ENCODE peak calls at places on chromosomes 11 and 22, in nine cellular contexts. O is GM20000; W is choroid plexus epithelial cell; T is stimulated activated CD4-positive, alpha-beta T cell treated with anti-CD3 and anti-CD28 coated beads, Interleukin-4, amount 100 ng/mL, for 48 hours; A is bronchial epithelial cell; B is NCI-H460; X is DMS 273 treated with DMSO at 0.1 percent for 48 hours; R is hypothalamus; Q is NCI-H1436 treated with DMSO at 0.1 percent for 48 hours. I is an unnamed sample.
A peak's percentile ranks its signal among the peaks of the same experiment; 100 is the strongest.

GRCh38 chr11:1153105-1153950 is 4.4 kb upstream of the MUC5AC start:
- DNase-seq in O (no peak), A (no peak), W (no peak), R (no peak), T (no peak), X (no peak), B (no peak), Q (no peak), I (no peak)

GRCh38 chr11:66934971-66935779 is 23.0 kb downstream of the PC start:
- DNase-seq in R (no peak), A (no peak), W (peak; percentile 87), O (no peak), T (no peak), X (no peak), Q (no peak), B (no peak), I (no peak)

GRCh38 chr11:17525570-17525969 is 18.6 kb downstream of the USH1C start:
- DNase-seq in O (no peak), B (no peak), W (no peak), A (no peak), R (no peak), T (no peak), Q (no peak), X (no peak), I (no peak)

GRCh38 chr22:41833369-41834004 is 582 bp downstream of the SREBF2 start:
- DNase-seq in T (peak; percentile 31), B (no peak), X (no peak), O (peak; percentile 58), A (no peak), Q (no peak), R (peak; percentile 53), W (no peak), I (peak; percentile 41)

GRCh38 chr11:12901874-12902481 is 107.1 kb upstream of the RASSF10 start:
- DNase-seq in A (no peak), Q (no peak), O (no peak), T (no peak), X (no peak), W (no peak), R (no peak), B (no peak), I (no peak)

GRCh38 chr11:116086426-116086825 is 582.2 kb upstream of the CADM1 start:
- DNase-seq in R (no peak), X (no peak), T (no peak), Q (no peak), O (no peak), B (no peak), A (no peak), W (no peak), I (no peak)

GRCh38 chr22:19886605-19887250 is 32.1 kb upstream of the GNB1L start:
- DNase-seq in X (no peak), R (no peak), O (no peak), Q (no peak), W (peak; percentile 60), B (no peak), T (no peak), A (peak; percentile 90), I (no peak)

GRCh38 chr11:100932474-100933100 is 197.0 kb downstream of the PGR start:
- DNase-seq in O (peak; percentile 14), A (peak; percentile 48), T (no peak), R (no peak), W (peak; percentile 73), X (no peak), B (peak; percentile 14), Q (no peak), I (no peak)

GRCh38 chr22:46528121-46528610 is 9.3 kb downstream of the CELSR1 start:
- DNase-seq in R (no peak), T (no peak), B (peak; percentile 85), X (no peak), Q (no peak), W (peak; percentile 91), O (no peak), A (peak; percentile 99), I (no peak)

GRCh38 chr22:17896552-17896951 is 122.3 kb upstream of the BID start:
- DNase-seq in Q (no peak), W (peak; percentile 26), R (no peak), X (no peak), T (no peak), O (no peak), A (no peak), B (no peak), I (no peak)

GRCh38 chr11:69131644-69132300 is 24.0 kb upstream of the SMIM38 start:
- DNase-seq in T (no peak), A (peak; percentile 70), W (peak; percentile 84), O (no peak), B (peak; percentile 66), X (peak; percentile 4), R (no peak), Q (no peak), I (no peak)

GRCh38 chr11:116199182-116199581 is 573.6 kb downstream of the BUD13 start:
- DNase-seq in T (no peak), W (no peak), Q (peak; percentile 79), B (no peak), A (no peak), X (no peak), O (no peak), R (no peak), I (no peak)

GRCh38 chr11:130832571-130833432 is 83.5 kb downstream of the SNX19 start:
- DNase-seq in X (no peak), B (no peak), O (no peak), A (peak; percentile 22), W (no peak), Q (no peak), R (no peak), T (no peak), I (no peak)

GRCh38 chr22:43375951-43376455 is 32.8 kb upstream of the SCUBE1 start:
- DNase-seq in X (no peak), T (no peak), A (no peak), R (no peak), O (no peak), Q (no peak), B (no peak), W (peak; percentile 53), I (no peak)

GRCh38 chr11:96127596-96127959 is 203.7 kb upstream of the MTMR2 start:
- DNase-seq in R (no peak), T (no peak), O (no peak), Q (no peak), A (no peak), B (no peak), W (no peak), X (no peak), I (no peak)

GRCh38 chr11:35167451-35167954 is 28.5 kb downstream of the CD44 start:
- DNase-seq in B (no peak), W (peak; percentile 59), O (no peak), R (no peak), T (no peak), Q (no peak), A (no peak), X (no peak), I (no peak)

GRCh38 chr11:19715373-19715772 is 2.7 kb downstream of the NAV2 start:
- DNase-seq in R (no peak), W (peak; percentile 87), B (no peak), A (peak; percentile 77), Q (no peak), O (no peak), X (no peak), T (no peak), I (no peak)

GRCh38 chr11:9091044-9091936 is at the start of gene SCUBE2:
- DNase-seq in R (no peak), A (no peak), B (no peak), Q (no peak), T (no peak), X (no peak), O (peak; percentile 72), W (no peak), I (peak; percentile 44)

GRCh38 chr22:48828688-48829087 is 999.0 kb downstream of the BRD1 start:
- DNase-seq in B (no peak), T (no peak), X (no peak), W (no peak), A (no peak), R (no peak), O (no peak), Q (no peak), I (no peak)

GRCh38 chr11:1838077-1838425 is 730 bp upstream of the TNNI2 start:
- DNase-seq in W (no peak), X (no peak), T (no peak), B (no peak), R (no peak), A (no peak), Q (no peak), O (no peak), I (no peak)

GRCh38 chr11:2788751-2789140 is 89.0 kb upstream of the KCNQ1OT1 start:
- DNase-seq in W (no peak), A (no peak), B (no peak), Q (no peak), O (no peak), X (no peak), R (no peak), T (no peak), I (no peak)

GRCh38 chr11:134036484-134037092 is 32.3 kb upstream of the JAM3 start:
- DNase-seq in T (no peak), X (no peak), B (no peak), O (no peak), R (no peak), A (no peak), Q (no peak), W (peak; percentile 9), I (no peak)

GRCh38 chr11:8031248-8032115 is 44.3 kb downstream of the EIF3F start:
- DNase-seq in B (no peak), O (no peak), A (no peak), R (no peak), W (no peak), Q (no peak), T (no peak), X (no peak), I (no peak)

I was measured in GM12891.